ENCODE peak calls at places on chromosomes 13 and 19, in seven cellular contexts. One of them, this sample, is unnamed.

GRCh38 chr19:55486971-55487883 is 1.0 kb upstream of the SSC5D start:
- DNase-seq in neural crest cell: peak; percentile 39
- DNase-seq in left ventricle myocardium inferior: peak; percentile 66
- DNase-seq in HL-60: peak; percentile 13
- DNase-seq in nephron progenitor cell: peak; percentile 68
- DNase-seq in tibial artery: peak; percentile 77
- DNase-seq in epithelial cell of esophagus: peak; percentile 87
- DNase-seq in this sample: no peak

GRCh38 chr13:99734013-99734693 is 232.9 kb downstream of the TM9SF2 start:
- DNase-seq in epithelial cell of esophagus: no peak
- DNase-seq in nephron progenitor cell: no peak
- DNase-seq in left ventricle myocardium inferior: no peak
- DNase-seq in HL-60: no peak
- DNase-seq in neural crest cell: no peak
- DNase-seq in tibial artery: no peak
- DNase-seq in this sample: no peak

GRCh38 chr13:56932104-56932503 is 208.6 kb upstream of the PRR20A start:
- DNase-seq in HL-60: no peak
- DNase-seq in epithelial cell of esophagus: no peak
- DNase-seq in left ventricle myocardium inferior: no peak
- DNase-seq in neural crest cell: no peak
- DNase-seq in nephron progenitor cell: no peak
- DNase-seq in tibial artery: no peak
- DNase-seq in this sample: no peak

GRCh38 chr13:95106562-95106961 is 194.7 kb downstream of the ABCC4 start:
- DNase-seq in left ventricle myocardium inferior: no peak
- DNase-seq in HL-60: no peak
- DNase-seq in nephron progenitor cell: no peak
- DNase-seq in epithelial cell of esophagus: no peak
- DNase-seq in neural crest cell: no peak
- DNase-seq in tibial artery: no peak
- DNase-seq in this sample: no peak

GRCh38 chr19:11446652-11447301 is 11.3 kb downstream of the PRKCSH start:
- DNase-seq in left ventricle myocardium inferior: peak; percentile 56
- DNase-seq in neural crest cell: peak; percentile 73
- DNase-seq in epithelial cell of esophagus: peak; percentile 19
- DNase-seq in tibial artery: peak; percentile 32
- DNase-seq in nephron progenitor cell: peak; percentile 82
- DNase-seq in HL-60: peak; percentile 41
- DNase-seq in this sample: peak; percentile 66

GRCh38 chr19:49805822-49806612 is 7.1 kb downstream of the FUZ start:
- DNase-seq in left ventricle myocardium inferior: no peak
- DNase-seq in HL-60: no peak
- DNase-seq in epithelial cell of esophagus: no peak
- DNase-seq in nephron progenitor cell: no peak
- DNase-seq in neural crest cell: no peak
- DNase-seq in tibial artery: no peak
- DNase-seq in this sample: no peak

GRCh38 chr19:4444765-4445741 is 12.5 kb downstream of the UBXN6 start:
- DNase-seq in left ventricle myocardium inferior: no peak
- DNase-seq in neural crest cell: no peak
- DNase-seq in tibial artery: no peak
- DNase-seq in epithelial cell of esophagus: no peak
- DNase-seq in nephron progenitor cell: peak; percentile 40
- DNase-seq in HL-60: no peak
- DNase-seq in this sample: no peak

GRCh38 chr13:30047154-30047874 is 196.9 kb upstream of the UBL3 start:
- DNase-seq in neural crest cell: no peak
- DNase-seq in left ventricle myocardium inferior: no peak
- DNase-seq in nephron progenitor cell: no peak
- DNase-seq in HL-60: peak; percentile 74
- DNase-seq in epithelial cell of esophagus: no peak
- DNase-seq in tibial artery: no peak
- DNase-seq in this sample: no peak

GRCh38 chr19:57653689-57654088 is 15.0 kb upstream of the ZSCAN4 start:
- DNase-seq in tibial artery: no peak
- DNase-seq in nephron progenitor cell: no peak
- DNase-seq in HL-60: no peak
- DNase-seq in left ventricle myocardium inferior: no peak
- DNase-seq in epithelial cell of esophagus: no peak
- DNase-seq in neural crest cell: no peak
- DNase-seq in this sample: no peak

GRCh38 chr13:98826156-98826555 is 73.7 kb upstream of the SLC15A1 start:
- DNase-seq in HL-60: no peak
- DNase-seq in epithelial cell of esophagus: no peak
- DNase-seq in nephron progenitor cell: no peak
- DNase-seq in neural crest cell: no peak
- DNase-seq in tibial artery: no peak
- DNase-seq in left ventricle myocardium inferior: no peak
- DNase-seq in this sample: no peak

GRCh38 chr13:82614086-82614485 is 1268.2 kb downstream of the SLITRK1 start:
- DNase-seq in neural crest cell: no peak
- DNase-seq in left ventricle myocardium inferior: no peak
- DNase-seq in tibial artery: no peak
- DNase-seq in epithelial cell of esophagus: peak; percentile 55
- DNase-seq in HL-60: no peak
- DNase-seq in nephron progenitor cell: no peak
- DNase-seq in this sample: no peak

GRCh38 chr13:43767351-43767901 is 19.3 kb downstream of the ENOX1 start:
- DNase-seq in tibial artery: peak; percentile 21
- DNase-seq in neural crest cell: no peak
- DNase-seq in HL-60: no peak
- DNase-seq in epithelial cell of esophagus: peak; percentile 17
- DNase-seq in nephron progenitor cell: no peak
- DNase-seq in left ventricle myocardium inferior: peak; percentile 25
- DNase-seq in this sample: no peak

GRCh38 chr19:49338691-49339363 is 3.6 kb downstream of the CD37 start:
- DNase-seq in tibial artery: peak; percentile 58
- DNase-seq in neural crest cell: peak; percentile 30
- DNase-seq in left ventricle myocardium inferior: peak; percentile 75
- DNase-seq in HL-60: no peak
- DNase-seq in nephron progenitor cell: peak; percentile 95
- DNase-seq in epithelial cell of esophagus: peak; percentile 94
- DNase-seq in this sample: peak; percentile 88

GRCh38 chr19:44776402-44777096 is 1.1 kb upstream of the CBLC start:
- DNase-seq in tibial artery: no peak
- DNase-seq in left ventricle myocardium inferior: no peak
- DNase-seq in HL-60: no peak
- DNase-seq in epithelial cell of esophagus: peak; percentile 100
- DNase-seq in neural crest cell: no peak
- DNase-seq in nephron progenitor cell: no peak
- DNase-seq in this sample: no peak

GRCh38 chr13:29362849-29363604 is 232.5 kb downstream of the SLC7A1 start:
- DNase-seq in HL-60: peak; percentile 48
- DNase-seq in left ventricle myocardium inferior: no peak
- DNase-seq in tibial artery: no peak
- DNase-seq in epithelial cell of esophagus: peak; percentile 61
- DNase-seq in nephron progenitor cell: peak; percentile 55
- DNase-seq in neural crest cell: peak; percentile 52
- DNase-seq in this sample: peak; percentile 34

GRCh38 chr13:66618702-66619101 is 611.4 kb downstream of the PCDH9 start:
- DNase-seq in HL-60: no peak
- DNase-seq in left ventricle myocardium inferior: no peak
- DNase-seq in nephron progenitor cell: no peak
- DNase-seq in neural crest cell: no peak
- DNase-seq in tibial artery: no peak
- DNase-seq in epithelial cell of esophagus: peak; percentile 53
- DNase-seq in this sample: no peak

GRCh38 chr19:5261151-5261890 is 79.3 kb downstream of the PTPRS start:
- DNase-seq in HL-60: no peak
- DNase-seq in neural crest cell: no peak
- DNase-seq in nephron progenitor cell: no peak
- DNase-seq in tibial artery: no peak
- DNase-seq in epithelial cell of esophagus: peak; percentile 88
- DNase-seq in left ventricle myocardium inferior: no peak
- DNase-seq in this sample: no peak

GRCh38 chr13:37475966-37476365 is 122.6 kb downstream of the POSTN start:
- DNase-seq in left ventricle myocardium inferior: no peak
- DNase-seq in neural crest cell: no peak
- DNase-seq in epithelial cell of esophagus: peak; percentile 38
- DNase-seq in HL-60: no peak
- DNase-seq in tibial artery: no peak
- DNase-seq in nephron progenitor cell: no peak
- DNase-seq in this sample: no peak

GRCh38 chr19:6744381-6745288 is 5.2 kb downstream of the TRIP10 start:
- DNase-seq in nephron progenitor cell: no peak
- DNase-seq in neural crest cell: no peak
- DNase-seq in HL-60: no peak
- DNase-seq in tibial artery: peak; percentile 86
- DNase-seq in epithelial cell of esophagus: peak; percentile 92
- DNase-seq in left ventricle myocardium inferior: peak; percentile 90
- DNase-seq in this sample: no peak

GRCh38 chr13:71046360-71047079 is 820.5 kb downstream of the DACH1 start:
- DNase-seq in tibial artery: no peak
- DNase-seq in neural crest cell: no peak
- DNase-seq in nephron progenitor cell: no peak
- DNase-seq in left ventricle myocardium inferior: no peak
- DNase-seq in HL-60: no peak
- DNase-seq in epithelial cell of esophagus: no peak
- DNase-seq in this sample: no peak

GRCh38 chr19:2494447-2495129 is 18.7 kb downstream of the GADD45B start:
- DNase-seq in neural crest cell: no peak
- DNase-seq in HL-60: peak; percentile 41
- DNase-seq in nephron progenitor cell: peak; percentile 67
- DNase-seq in left ventricle myocardium inferior: peak; percentile 83
- DNase-seq in epithelial cell of esophagus: peak; percentile 67
- DNase-seq in tibial artery: peak; percentile 82
- DNase-seq in this sample: peak; percentile 25

GRCh38 chr13:28056426-28056825 is 44.0 kb downstream of the FLT3 start:
- DNase-seq in epithelial cell of esophagus: no peak
- DNase-seq in tibial artery: no peak
- DNase-seq in HL-60: no peak
- DNase-seq in left ventricle myocardium inferior: no peak
- DNase-seq in neural crest cell: no peak
- DNase-seq in nephron progenitor cell: no peak
- DNase-seq in this sample: no peak

GRCh38 chr13:72126424-72126823 is 259.4 kb upstream of the DACH1 start:
- DNase-seq in tibial artery: no peak
- DNase-seq in HL-60: no peak
- DNase-seq in left ventricle myocardium inferior: no peak
- DNase-seq in neural crest cell: no peak
- DNase-seq in epithelial cell of esophagus: peak; percentile 37
- DNase-seq in nephron progenitor cell: no peak
- DNase-seq in this sample: no peak
- TF ChIP-seq CTCF in tibial artery: no peak
- TF ChIP-seq CTCF in HL-60: no peak
- TF ChIP-seq CTCF in left ventricle myocardium inferior: no peak
- TF ChIP-seq CTCF in neural crest cell: no peak
- TF ChIP-seq CTCF in epithelial cell of esophagus: no peak
- TF ChIP-seq CTCF in nephron progenitor cell: no peak
- TF ChIP-seq CTCF in this sample: no peak

DNA sequence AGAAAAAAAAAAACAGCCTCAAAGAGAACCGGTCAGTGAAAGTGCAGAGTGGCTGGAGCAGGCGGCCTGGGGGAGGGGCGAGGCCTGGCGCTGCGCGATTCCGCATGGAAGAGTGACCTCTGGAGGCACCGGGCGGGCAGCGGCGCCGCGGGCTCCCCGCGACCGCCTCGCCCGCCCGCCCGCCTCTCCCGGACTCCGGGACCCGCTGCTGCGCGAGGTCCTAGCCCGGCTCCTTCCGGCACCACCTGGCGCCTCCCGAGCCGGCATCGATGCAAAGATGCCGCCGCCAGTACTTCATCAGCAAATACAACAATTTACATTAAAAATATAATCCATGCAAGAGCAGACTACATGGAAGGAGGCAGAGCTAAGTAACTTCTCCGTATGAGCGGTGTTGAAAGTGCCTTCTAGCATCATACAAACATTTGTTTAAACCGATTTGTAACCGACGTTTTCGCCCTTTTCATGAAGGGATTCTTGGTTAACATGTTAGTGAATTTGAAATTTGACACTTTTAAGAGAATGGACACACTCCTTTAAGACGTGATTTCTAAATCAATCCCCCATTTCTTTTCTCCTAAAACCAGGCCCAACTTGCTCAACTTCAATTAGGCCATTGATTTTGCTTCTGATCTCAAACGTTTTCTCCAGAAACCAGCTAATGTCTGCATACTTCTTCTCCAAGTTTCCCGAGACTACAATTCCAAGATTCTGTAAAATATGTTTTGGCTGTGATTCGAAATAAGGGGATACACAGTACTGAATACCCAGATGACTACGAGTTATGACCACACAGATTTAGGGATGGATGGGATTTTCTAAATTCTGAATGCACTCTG is 2.1 kb downstream of the EFNB2 start:
- DNase-seq in neural crest cell: peak; percentile 81
- DNase-seq in epithelial cell of esophagus: peak; percentile 80
- DNase-seq in left ventricle myocardium inferior: peak; percentile 81
- DNase-seq in HL-60: peak; percentile 63
- DNase-seq in nephron progenitor cell: peak; percentile 91
- DNase-seq in tibial artery: peak; percentile 77
- DNase-seq in this sample: peak; percentile 76
- TF ChIP-seq CTCF in neural crest cell: peak; percentile 69
- TF ChIP-seq CTCF in epithelial cell of esophagus: peak; percentile 38
- TF ChIP-seq CTCF in left ventricle myocardium inferior: peak; percentile 78
- TF ChIP-seq CTCF in HL-60: no peak
- TF ChIP-seq CTCF in nephron progenitor cell: peak; percentile 57
- TF ChIP-seq CTCF in tibial artery: peak; percentile 58
- TF ChIP-seq CTCF in this sample: peak; percentile 84

DNA sequence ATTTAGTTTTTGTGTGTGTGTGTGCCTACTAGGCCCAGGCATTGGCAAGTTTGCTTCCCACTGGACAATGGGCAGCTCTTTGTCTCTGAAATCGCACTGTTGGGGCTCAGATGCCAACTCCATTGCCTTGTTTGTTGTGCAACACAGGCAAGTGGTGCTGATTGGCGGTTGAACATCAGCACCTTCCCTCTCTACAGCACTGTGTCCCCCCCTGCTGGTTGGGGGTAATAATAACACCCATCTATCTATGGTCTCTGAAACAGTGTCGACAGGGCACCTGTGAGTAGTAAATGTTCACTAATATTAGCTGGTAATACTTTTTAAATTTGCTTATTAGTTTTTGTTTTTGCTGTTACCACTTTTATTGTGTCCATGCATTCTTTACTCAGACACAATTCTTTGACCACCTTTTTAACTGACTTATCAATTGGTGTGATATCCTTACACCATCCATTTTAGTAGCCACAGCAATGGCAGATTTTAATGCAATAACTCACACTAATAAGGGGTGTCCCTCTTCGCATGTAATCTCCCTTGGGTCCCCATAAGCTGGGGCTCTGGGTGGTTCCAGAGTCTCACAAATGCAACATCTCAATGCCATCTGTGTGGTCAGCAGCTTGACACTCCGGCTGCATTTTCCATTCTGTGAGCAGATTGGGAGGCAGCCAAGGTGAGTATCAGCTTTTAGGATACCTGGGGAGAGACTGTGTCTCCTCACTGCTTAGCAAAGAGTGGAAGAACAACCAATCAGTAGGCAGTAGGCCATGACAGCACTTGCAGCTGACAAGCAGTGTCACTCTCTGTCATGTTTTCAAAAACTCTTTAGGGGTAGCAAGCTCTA is 47.7 kb upstream of the UQCRFS1 start:
- DNase-seq in epithelial cell of esophagus: peak; percentile 1
- DNase-seq in HL-60: peak; percentile 52
- DNase-seq in tibial artery: no peak
- DNase-seq in left ventricle myocardium inferior: no peak
- DNase-seq in neural crest cell: peak; percentile 53
- DNase-seq in nephron progenitor cell: peak; percentile 60
- DNase-seq in this sample: peak; percentile 23
- TF ChIP-seq CTCF in epithelial cell of esophagus: no peak
- TF ChIP-seq CTCF in HL-60: peak; percentile 6
- TF ChIP-seq CTCF in tibial artery: no peak
- TF ChIP-seq CTCF in left ventricle myocardium inferior: peak; percentile 34
- TF ChIP-seq CTCF in neural crest cell: peak; percentile 68
- TF ChIP-seq CTCF in nephron progenitor cell: peak; percentile 69
- TF ChIP-seq CTCF in this sample: peak; percentile 65

GRCh38 chr19:41859618-41860418 is at the start of gene RPS19:
- DNase-seq in tibial artery: peak; percentile 97
- DNase-seq in nephron progenitor cell: peak; percentile 98
- DNase-seq in neural crest cell: peak; percentile 99
- DNase-seq in epithelial cell of esophagus: peak; percentile 99
- DNase-seq in left ventricle myocardium inferior: peak; percentile 98
- DNase-seq in HL-60: peak; percentile 99
- DNase-seq in this sample: peak; percentile 96
- TF ChIP-seq CTCF in tibial artery: peak; percentile 64
- TF ChIP-seq CTCF in nephron progenitor cell: peak; percentile 57
- TF ChIP-seq CTCF in neural crest cell: peak; percentile 69
- TF ChIP-seq CTCF in epithelial cell of esophagus: peak; percentile 68
- TF ChIP-seq CTCF in left ventricle myocardium inferior: peak; percentile 76
- TF ChIP-seq CTCF in HL-60: peak; percentile 44
- TF ChIP-seq CTCF in this sample: peak; percentile 68

This sample was measured in progenitor cell of endocrine pancreas.